ENCODE peak calls at places on chromosomes 3 and 15, in six cellular contexts. L is activated CD4-positive, alpha-beta memory T cell treated with anti-CD3 and anti-CD28 coated beads, Interleukin-2, amount 10 ng/mL, durations not matched to agents 7 days and 5 days; B is tibial nerve; S is iPS-NIHi11; T is GM23248; H is OCI-LY7. O is an unnamed sample.

GRCh38 chr15:39362832-39363561 is 217.9 kb upstream of the THBS1 start:
- DNase-seq in L (no peak), B (no peak), S (no peak), T (peak), H (no peak), O (no peak)

GRCh38 chr3:175224051-175224450 is 364.9 kb downstream of the NAALADL2 start:
- DNase-seq in L (no peak), B (no peak), S (no peak), T (no peak), H (no peak), O (peak)

GRCh38 chr3:156535162-156535627 is 19.7 kb downstream of the SSR3 start:
- DNase-seq in L (peak), B (peak), S (peak), T (peak), H (peak), O (peak)

GRCh38 chr3:123365450-123366143 is 83.3 kb downstream of the ADCY5 start:
- DNase-seq in L (no peak), B (no peak), S (peak), T (peak), H (no peak), O (peak)

GRCh38 chr15:80880086-80880485 is 100.9 kb downstream of the CEMIP start:
- DNase-seq in L (no peak), B (no peak), S (no peak), T (no peak), H (no peak), O (no peak)

GRCh38 chr15:39598186-39598850 is 17.4 kb downstream of the THBS1 start:
- DNase-seq in L (no peak), B (no peak), S (no peak), T (peak), H (no peak), O (no peak)

GRCh38 chr3:57130426-57131209 is 34.5 kb downstream of the IL17RD start:
- DNase-seq in L (no peak), B (peak), S (peak), T (no peak), H (peak), O (peak)

GRCh38 chr15:29670945-29671307 is 151.3 kb downstream of the TJP1 start:
- DNase-seq in L (no peak), B (no peak), S (no peak), T (peak), H (no peak), O (no peak)

GRCh38 chr15:49122541-49123062 is 32.8 kb downstream of the COPS2 start:
- DNase-seq in L (no peak), B (no peak), S (no peak), T (no peak), H (no peak), O (no peak)

GRCh38 chr3:137642305-137642704 is 121.8 kb upstream of the SOX14 start:
- DNase-seq in L (no peak), B (no peak), S (no peak), T (no peak), H (no peak), O (peak)

GRCh38 chr15:50257924-50258323 is 7.6 kb downstream of the HDC start:
- DNase-seq in L (no peak), B (no peak), S (no peak), T (peak), H (no peak), O (no peak)

GRCh38 chr3:35965908-35966307 is 326.6 kb downstream of the ARPP21 start:
- DNase-seq in L (no peak), B (peak), S (peak), T (peak), H (peak), O (peak)

GRCh38 chr15:66901336-66902100 is 163.9 kb upstream of the SMAD3 start:
- DNase-seq in L (no peak), B (no peak), S (no peak), T (peak), H (no peak), O (peak)

GRCh38 chr15:90829942-90830440 is 38.4 kb upstream of the FURIN start:
- DNase-seq in L (peak), B (peak), S (no peak), T (no peak), H (peak), O (no peak)

GRCh38 chr15:39589815-39590644 is 9.2 kb downstream of the THBS1 start:
- DNase-seq in L (no peak), B (no peak), S (no peak), T (peak), H (no peak), O (no peak)

GRCh38 chr3:60912876-60913275 is 338.4 kb downstream of the FHIT start:
- DNase-seq in L (no peak), B (no peak), S (no peak), T (no peak), H (no peak), O (no peak)

GRCh38 chr15:83767786-83768185 is 113.9 kb downstream of the ADAMTSL3 start:
- DNase-seq in L (no peak), B (no peak), S (no peak), T (no peak), H (no peak), O (no peak)

GRCh38 chr3:117146571-117146970 is 437.0 kb downstream of the TUSC7 start:
- DNase-seq in L (no peak), B (no peak), S (no peak), T (no peak), H (no peak), O (peak)

GRCh38 chr3:194832346-194833104 is 146.8 kb downstream of the FAM43A start:
- DNase-seq in L (no peak), B (no peak), S (no peak), T (no peak), H (no peak), O (no peak)

GRCh38 chr15:85752591-85752990 is 42.1 kb downstream of the KLHL25 start:
- DNase-seq in L (no peak), B (no peak), S (no peak), T (no peak), H (no peak), O (no peak)

GRCh38 chr15:88746451-88746850 is 56.8 kb upstream of the ACAN start:
- DNase-seq in L (no peak), B (no peak), S (no peak), T (no peak), H (no peak), O (no peak)

GRCh38 chr15:93033434-93034045 is 55.5 kb downstream of the RGMA start:
- DNase-seq in L (no peak), B (no peak), S (no peak), T (no peak), H (no peak), O (no peak)

GRCh38 chr3:35263477-35263876 is 375.8 kb upstream of the ARPP21 start:
- DNase-seq in L (no peak), B (no peak), S (no peak), T (no peak), H (no peak), O (no peak)

GRCh38 chr15:81361891-81362290 is 12.1 kb downstream of the TMC3 start:
- DNase-seq in L (no peak), B (no peak), S (no peak), T (no peak), H (no peak), O (no peak)

O was measured in mesendoderm.